ENCODE peak calls at places on chromosomes 7 and 10, in ten cellular contexts. H is neural progenitor cell; T is ovary; G is astrocyte; M is fibroblast of lung; V is astrocyte of the spinal cord; J is lower leg skin; D is naive thymus-derived CD4-positive, alpha-beta T cell; U is GM06990; Q is RWPE2. X is an unnamed sample.

GRCh38 chr7:77393261-77393660 is 22.9 kb downstream of the GSAP start:
- DNase-seq in H (no peak), T (no peak), G (no peak), M (no peak), V (no peak), J (no peak), D (no peak), U (peak; percentile 72), Q (peak; percentile 88), X (no peak)

GRCh38 chr10:93115661-93116383 is 42.1 kb downstream of the CYP26A1 start:
- DNase-seq in H (peak; percentile 73), T (no peak), G (peak; percentile 6), M (peak; percentile 20), V (peak; percentile 14), J (no peak), D (peak; percentile 77), U (peak; percentile 12), Q (no peak), X (no peak)

GRCh38 chr10:113525713-113526112 is 27.1 kb upstream of the HABP2 start:
- DNase-seq in H (no peak), T (no peak), G (no peak), M (no peak), V (no peak), J (peak; percentile 78), D (no peak), U (no peak), Q (no peak), X (no peak)

GRCh38 chr10:14592026-14592425 is 182.7 kb downstream of the FAM107B start:
- DNase-seq in H (no peak), T (no peak), G (no peak), M (no peak), V (no peak), J (peak; percentile 56), D (no peak), U (no peak), Q (no peak), X (no peak)

GRCh38 chr7:80244206-80244956 is 109.8 kb downstream of the GNAI1 start:
- DNase-seq in H (no peak), T (no peak), G (no peak), M (no peak), V (no peak), J (no peak), D (no peak), U (no peak), Q (no peak), X (no peak)

GRCh38 chr10:51469666-51470065 is 229.7 kb downstream of the CSTF2T start:
- DNase-seq in H (no peak), T (no peak), G (no peak), M (no peak), V (no peak), J (no peak), D (no peak), U (no peak), Q (no peak), X (no peak)

GRCh38 chr7:32947420-32947983 is 9.7 kb upstream of the FKBP9 start:
- DNase-seq in H (no peak), T (no peak), G (no peak), M (no peak), V (no peak), J (no peak), D (no peak), U (no peak), Q (no peak), X (no peak)

GRCh38 chr7:108499575-108499974 is 26.4 kb downstream of the PNPLA8 start:
- DNase-seq in H (no peak), T (no peak), G (no peak), M (peak; percentile 3), V (no peak), J (no peak), D (no peak), U (no peak), Q (no peak), X (no peak)

GRCh38 chr7:151434549-151434948 is 5.4 kb downstream of the CRYGN start:
- DNase-seq in H (no peak), T (no peak), G (no peak), M (no peak), V (no peak), J (no peak), D (no peak), U (no peak), Q (no peak), X (no peak)

GRCh38 chr10:72692057-72692891 is at the start of gene MCU:
- DNase-seq in H (peak; percentile 98), T (peak; percentile 94), G (peak; percentile 6), M (peak; percentile 40), V (peak; percentile 94), J (peak; percentile 99), D (peak; percentile 91), U (peak; percentile 94), Q (peak; percentile 97), X (no peak)

GRCh38 chr7:128092221-128092620 is 61.0 kb upstream of the LRRC4 start:
- DNase-seq in H (no peak), T (no peak), G (no peak), M (no peak), V (no peak), J (no peak), D (no peak), U (no peak), Q (no peak), X (no peak)

GRCh38 chr7:142231716-142232115 is 26.1 kb downstream of the PRSS58 start:
- DNase-seq in H (peak; percentile 74), T (no peak), G (no peak), M (peak; percentile 1), V (no peak), J (no peak), D (no peak), U (peak; percentile 5), Q (no peak), X (no peak)

GRCh38 chr7:27922907-27923306 is 182.9 kb downstream of the TAX1BP1 start:
- DNase-seq in H (no peak), T (no peak), G (no peak), M (no peak), V (no peak), J (no peak), D (no peak), U (no peak), Q (no peak), X (no peak)

GRCh38 chr7:28813238-28813962 is 144.7 kb downstream of the TRIL start:
- DNase-seq in H (no peak), T (no peak), G (no peak), M (no peak), V (no peak), J (no peak), D (no peak), U (no peak), Q (no peak), X (no peak)

GRCh38 chr7:87878208-87878735 is 2.0 kb downstream of the DBF4 start:
- DNase-seq in H (no peak), T (no peak), G (peak; percentile 29), M (peak; percentile 51), V (peak; percentile 29), J (no peak), D (no peak), U (no peak), Q (no peak), X (no peak)
- H3K4me3 ChIP-seq in H (peak overlapping the region; percentile 90), T (no peak overlapping the region), G (peak overlapping the region; percentile 93), M (peak overlapping the region; percentile 76), V (peak overlapping the region; percentile 95), J (no peak overlapping the region), D (no peak overlapping the region), U (peak overlapping the region; percentile 79), Q (peak overlapping the region; percentile 62), X (peak overlapping the region; percentile 56)

GRCh38 chr7:129746857-129747529 is 135.5 kb downstream of the NRF1 start:
- DNase-seq in H (no peak), T (no peak), G (no peak), M (no peak), V (no peak), J (no peak), D (no peak), U (no peak), Q (no peak), X (no peak)
- H3K4me3 ChIP-seq in H (no peak overlapping the region), T (no peak overlapping the region), G (no peak overlapping the region), M (no peak overlapping the region), V (no peak overlapping the region), J (no peak overlapping the region), D (no peak overlapping the region), U (no peak overlapping the region), Q (no peak overlapping the region), X (no peak overlapping the region)

GRCh38 chr7:55254596-55255500 is 110.3 kb upstream of the LANCL2 start:
- DNase-seq in H (peak; percentile 91), T (peak; percentile 83), G (peak; percentile 42), M (peak; percentile 66), V (peak; percentile 82), J (peak; percentile 97), D (peak; percentile 62), U (peak; percentile 61), Q (no peak), X (no peak)

GRCh38 chr7:55253188-55253587 is 111.9 kb upstream of the LANCL2 start:
- DNase-seq in H (no peak), T (no peak), G (no peak), M (no peak), V (no peak), J (peak; percentile 60), D (no peak), U (no peak), Q (no peak), X (no peak)

GRCh38 chr7:55255501-55256445 is 109.4 kb upstream of the LANCL2 start:
- DNase-seq in H (peak; percentile 88), T (peak; percentile 78), G (peak; percentile 50), M (peak; percentile 70), V (peak; percentile 84), J (peak; percentile 97), D (peak; percentile 53), U (peak; percentile 85), Q (no peak), X (peak; percentile 30)

GRCh38 chr7:55252386-55252785 is 112.8 kb upstream of the LANCL2 start:
- DNase-seq in H (no peak), T (no peak), G (no peak), M (no peak), V (no peak), J (peak; percentile 50), D (no peak), U (no peak), Q (no peak), X (no peak)

GRCh38 chr7:55254242-55254595 is 110.9 kb upstream of the LANCL2 start:
- DNase-seq in H (no peak), T (no peak), G (no peak), M (no peak), V (no peak), J (no peak), D (peak; percentile 0), U (no peak), Q (no peak), X (no peak)
- H3K4me3 ChIP-seq in H (peak overlapping the region; percentile 63), T (peak overlapping the region; percentile 49), G (peak overlapping the region; percentile 70), M (peak overlapping the region; percentile 68), V (peak overlapping the region; percentile 49), J (no peak overlapping the region), D (no peak overlapping the region), U (no peak overlapping the region), Q (peak overlapping the region; percentile 43), X (peak overlapping the region; percentile 50)

DNA sequence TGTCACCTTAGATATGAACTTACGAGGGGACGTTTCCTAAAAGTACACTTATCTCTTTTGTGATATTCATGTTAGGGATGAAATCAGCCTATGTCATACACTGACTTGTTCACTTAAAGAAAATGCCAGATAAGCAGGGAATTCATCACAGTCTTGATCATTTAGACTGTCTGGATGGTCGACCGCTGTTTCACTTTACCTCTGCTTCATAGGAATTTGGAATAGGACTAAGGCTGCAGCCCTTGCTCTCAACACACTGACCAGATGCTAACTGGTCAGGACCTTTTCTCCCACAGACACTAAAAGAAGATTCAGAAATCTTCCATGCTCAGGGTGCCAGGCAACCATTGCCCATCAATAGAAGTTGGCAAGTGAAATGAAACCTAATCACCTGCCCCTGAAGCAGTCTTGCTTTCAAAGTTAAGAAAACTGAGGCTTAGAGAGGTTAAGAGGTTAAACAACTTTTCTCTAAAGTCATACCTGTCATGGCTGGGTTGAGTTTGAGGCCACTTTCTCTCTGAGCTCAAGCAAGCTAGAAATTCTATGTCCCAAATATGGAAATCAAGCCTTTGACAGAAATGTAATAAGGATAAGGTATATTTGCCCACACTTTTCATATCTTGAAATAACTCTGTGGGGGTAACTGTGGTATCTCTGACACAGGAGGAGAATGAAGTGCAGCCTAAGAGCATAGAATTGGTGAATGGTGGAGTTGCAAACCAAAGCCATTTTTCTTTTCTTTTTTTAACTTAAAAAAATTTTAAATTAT is 77.1 kb downstream of the MAP3K8 start:
- DNase-seq in H (no peak), T (no peak), G (peak; percentile 63), M (peak; percentile 68), V (no peak), J (no peak), D (no peak), U (no peak), Q (no peak), X (no peak)
- H3K4me3 ChIP-seq in H (no peak overlapping the region), T (no peak overlapping the region), G (no peak overlapping the region), M (no peak overlapping the region), V (no peak overlapping the region), J (no peak overlapping the region), D (no peak overlapping the region), U (no peak overlapping the region), Q (no peak overlapping the region), X (no peak overlapping the region)